ENCODE peak calls at places on chromosome 9, in eight cellular contexts. O, A, T, K, Z, E, F and U are unnamed samples.
A peak's percentile ranks its signal among the peaks of the same experiment; 100 is the strongest.

GRCh38 chr9:104743377-104743985 is 4.0 kb upstream of the NIPSNAP3A start:
- DNase-seq in T (no peak), Z (no peak), F (peak; percentile 38), K (no peak), A (peak; percentile 30), E (peak; percentile 14), O (peak; percentile 76), U (peak; percentile 67)

GRCh38 chr9:112355305-112355953 is 22.0 kb upstream of the PTBP3 start:
- DNase-seq in O (no peak), T (no peak), F (no peak), A (no peak), Z (no peak), E (no peak), K (no peak), U (no peak)

GRCh38 chr9:27765266-27765665 is 192.0 kb upstream of the C9orf72 start:
- DNase-seq in O (no peak), T (no peak), E (no peak), F (no peak), Z (no peak), A (no peak), K (no peak), U (no peak)

GRCh38 chr9:112861638-112862555 is 28.8 kb downstream of the SLC46A2 start:
- DNase-seq in F (no peak), K (no peak), T (no peak), A (no peak), Z (no peak), O (peak; percentile 30), E (no peak), U (no peak)

GRCh38 chr9:119736478-119737454 is 367.5 kb upstream of the BRINP1 start:
- DNase-seq in E (no peak), O (no peak), K (peak; percentile 16), T (no peak), A (no peak), F (no peak), Z (no peak), U (peak; percentile 96)

GRCh38 chr9:125965421-125965820 is 218.2 kb downstream of the PBX3 start:
- DNase-seq in F (no peak), Z (no peak), O (no peak), T (no peak), A (no peak), E (no peak), K (no peak), U (no peak)

GRCh38 chr9:123339666-123340414 is 16.2 kb upstream of the CRB2 start:
- DNase-seq in A (no peak), O (peak; percentile 34), F (peak; percentile 66), T (no peak), Z (no peak), E (no peak), K (no peak), U (peak; percentile 79)

GRCh38 chr9:83526221-83526620 is 12.0 kb downstream of the FRMD3 start:
- DNase-seq in E (no peak), K (no peak), Z (no peak), F (no peak), A (no peak), T (no peak), O (no peak), U (no peak)

GRCh38 chr9:5510360-5510931 is at the start of gene PDCD1LG2:
- DNase-seq in O (peak; percentile 66), Z (no peak), A (no peak), T (peak; percentile 54), K (no peak), F (no peak), E (no peak), U (no peak)

GRCh38 chr9:22813520-22813919 is 366.9 kb downstream of the DMRTA1 start:
- DNase-seq in A (no peak), T (no peak), E (peak; percentile 70), F (no peak), K (no peak), Z (no peak), O (peak; percentile 13), U (peak; percentile 61)

GRCh38 chr9:116721944-116722343 is 34.8 kb downstream of the TRIM32 start:
- DNase-seq in E (no peak), A (no peak), T (no peak), Z (no peak), O (no peak), K (no peak), F (no peak), U (no peak)

GRCh38 chr9:100427366-100428263 is 672 bp downstream of the MSANTD3 start:
- DNase-seq in A (no peak), K (peak; percentile 26), O (peak; percentile 73), Z (no peak), F (no peak), T (no peak), E (peak; percentile 66), U (peak; percentile 63)

GRCh38 chr9:88110026-88110425 is 28.2 kb downstream of the SPATA31C2 start:
- DNase-seq in K (no peak), Z (no peak), T (no peak), E (no peak), F (no peak), A (no peak), O (no peak), U (no peak)

GRCh38 chr9:129102791-129103594 is 7.6 kb downstream of the CRAT start:
- DNase-seq in T (peak; percentile 4), O (peak; percentile 86), E (peak; percentile 67), Z (no peak), A (no peak), F (no peak), K (peak; percentile 50), U (peak; percentile 79)

GRCh38 chr9:128550226-128550625 is 2.2 kb upstream of the SPTAN1 start:
- DNase-seq in O (no peak), E (no peak), A (no peak), T (no peak), K (no peak), Z (no peak), F (no peak), U (no peak)

GRCh38 chr9:101601904-101602765 is 7.4 kb upstream of the PPP3R2 start:
- DNase-seq in A (peak; percentile 8), K (peak; percentile 16), O (peak; percentile 72), F (no peak), E (peak; percentile 60), T (no peak), Z (no peak), U (peak; percentile 76)

GRCh38 chr9:137032893-137033292 is 1.0 kb upstream of the FUT7 start:
- DNase-seq in F (peak; percentile 84), E (no peak), T (no peak), O (no peak), Z (no peak), K (no peak), A (no peak), U (no peak)

GRCh38 chr9:18905033-18905882 is 127.8 kb downstream of the SAXO1 start:
- DNase-seq in K (no peak), Z (no peak), E (no peak), F (no peak), A (no peak), O (peak; percentile 5), T (peak; percentile 50), U (no peak)

GRCh38 chr9:81317939-81318338 is 371.4 kb downstream of the TLE1 start:
- DNase-seq in T (no peak), F (no peak), A (no peak), Z (no peak), K (no peak), O (no peak), E (no peak), U (no peak)

GRCh38 chr9:101566904-101567724 is 27.7 kb downstream of the PPP3R2 start:
- DNase-seq in F (no peak), E (no peak), A (no peak), K (no peak), O (peak; percentile 45), T (no peak), Z (no peak), U (peak; percentile 29)

GRCh38 chr9:91100878-91101450 is 260.8 kb downstream of the AUH start:
- DNase-seq in A (no peak), F (no peak), T (peak; percentile 45), Z (no peak), K (no peak), O (peak; percentile 31), E (peak; percentile 32), U (no peak)

GRCh38 chr9:128104171-128104618 is 23.3 kb downstream of the PTGES2 start:
- DNase-seq in O (no peak), T (no peak), E (peak; percentile 72), K (no peak), Z (no peak), F (no peak), A (no peak), U (peak; percentile 90)

GRCh38 chr9:111825468-111826145 is 30.9 kb upstream of the SHOC1 start:
- DNase-seq in E (no peak), T (no peak), Z (no peak), O (peak; percentile 24), F (no peak), K (no peak), A (no peak), U (no peak)

GRCh38 chr9:93464395-93464794 is 11.0 kb upstream of the FAM120AOS start:
- DNase-seq in T (no peak), F (no peak), A (no peak), E (no peak), O (no peak), Z (no peak), K (no peak), U (peak; percentile 25)

GRCh38 chr9:5326893-5327548 is 12.7 kb downstream of the RLN1 start:
- DNase-seq in A (no peak), K (no peak), T (no peak), O (no peak), E (peak; percentile 23), F (no peak), Z (no peak), U (peak; percentile 90)